ENCODE peak calls at places on chromosome 10, in six cellular contexts. Q, B, E, Y, G and D are unnamed samples.

GRCh38 chr10:103395754-103396066 is 565 bp downstream of the ATP5MK start:
- DNase-seq in G (peak; percentile 33), B (no peak), Y (peak; percentile 17), Q (no peak), E (no peak), D (peak; percentile 2)

GRCh38 chr10:9158675-9159074 is 1104.2 kb downstream of the GATA3 start:
- DNase-seq in G (no peak), E (no peak), B (no peak), Q (no peak), Y (no peak), D (no peak)

GRCh38 chr10:103784723-103785418 is 70.5 kb downstream of the SH3PXD2A start:
- DNase-seq in G (no peak), Y (no peak), B (no peak), Q (no peak), E (no peak), D (no peak)

GRCh38 chr10:109280837-109281236 is 642.5 kb downstream of the XPNPEP1 start:
- DNase-seq in Y (no peak), G (no peak), Q (no peak), B (no peak), E (no peak), D (no peak)

GRCh38 chr10:32153931-32154330 is 97.7 kb upstream of the KIF5B start:
- DNase-seq in Q (no peak), Y (no peak), G (peak; percentile 41), B (no peak), E (no peak), D (no peak)

GRCh38 chr10:34716958-34717357 is 98.1 kb downstream of the PARD3 start:
- DNase-seq in Q (no peak), E (no peak), G (no peak), Y (no peak), B (no peak), D (no peak)

GRCh38 chr10:129912161-129912917 is 51.7 kb downstream of the EBF3 start:
- DNase-seq in B (no peak), Q (no peak), E (no peak), Y (no peak), G (peak; percentile 28), D (no peak)

GRCh38 chr10:43255644-43256431 is 11.0 kb downstream of the RASGEF1A start:
- DNase-seq in G (peak; percentile 8), Q (peak; percentile 49), B (no peak), E (no peak), Y (peak; percentile 68), D (no peak)

GRCh38 chr10:14782691-14783363 is 8.1 kb upstream of the FAM107B start:
- DNase-seq in Y (no peak), B (no peak), E (no peak), G (peak; percentile 36), Q (no peak), D (no peak)

GRCh38 chr10:23461557-23461956 is 22.7 kb downstream of the OTUD1 start:
- DNase-seq in E (no peak), Y (no peak), B (no peak), Q (no peak), G (no peak), D (no peak)

GRCh38 chr10:71090330-71090729 is 122.0 kb upstream of the UNC5B start:
- DNase-seq in G (no peak), Q (no peak), E (no peak), B (no peak), Y (no peak), D (no peak)

GRCh38 chr10:34539533-34540315 is 275.4 kb downstream of the PARD3 start:
- DNase-seq in G (peak; percentile 58), B (no peak), E (no peak), Q (no peak), Y (no peak), D (no peak)

GRCh38 chr10:70785190-70785589 is at the start of gene TBATA:
- DNase-seq in E (no peak), Y (no peak), B (no peak), G (no peak), Q (no peak), D (no peak)

GRCh38 chr10:120422459-120422858 is 34.6 kb upstream of the PLPP4 start:
- DNase-seq in G (peak; percentile 61), Y (no peak), Q (no peak), B (peak; percentile 80), E (no peak), D (peak; percentile 86)

GRCh38 chr10:79063661-79064490 is 4.9 kb upstream of the ZMIZ1 start:
- DNase-seq in E (no peak), B (no peak), Q (peak; percentile 29), G (no peak), Y (no peak), D (no peak)

GRCh38 chr10:132104062-132104461 is 38.3 kb downstream of the JAKMIP3 start:
- DNase-seq in E (no peak), B (no peak), Q (no peak), G (no peak), Y (no peak), D (no peak)

GRCh38 chr10:71805776-71806705 is 32.7 kb upstream of the VSIR start:
- DNase-seq in Q (no peak), Y (no peak), B (peak; percentile 10), G (peak; percentile 30), E (no peak), D (no peak)

GRCh38 chr10:77036993-77037734 is 600.4 kb downstream of the KCNMA1 start:
- DNase-seq in Y (peak; percentile 7), E (no peak), B (no peak), Q (no peak), G (peak; percentile 20), D (no peak)
- TF ChIP-seq CTCF in Y (peak; percentile 74), E (no peak), B (peak; percentile 60), Q (no peak), G (peak; percentile 49), D (peak; percentile 70)

GRCh38 chr10:92593553-92594046 is 670 bp downstream of the KIF11 start:
- DNase-seq in G (no peak), Y (peak; percentile 20), Q (no peak), E (no peak), B (no peak), D (no peak)

GRCh38 chr10:92592761-92593552 is at the start of gene KIF11:
- DNase-seq in G (peak; percentile 97), E (peak; percentile 97), Q (peak; percentile 96), Y (peak; percentile 99), B (peak; percentile 80), D (peak; percentile 93)

GRCh38 chr10:92594194-92594593 is 1.3 kb downstream of the KIF11 start:
- DNase-seq in B (no peak), Q (no peak), Y (peak; percentile 45), G (no peak), E (no peak), D (no peak)

GRCh38 chr10:92595505-92595904 is 2.6 kb downstream of the KIF11 start:
- DNase-seq in G (no peak), Q (no peak), Y (no peak), B (no peak), E (no peak), D (no peak)

GRCh38 chr10:92598321-92598720 is 5.4 kb downstream of the KIF11 start:
- DNase-seq in E (no peak), Q (no peak), G (peak; percentile 36), Y (no peak), B (no peak), D (no peak)
- H3K4me3 ChIP-seq in E (no peak overlapping the region), Q (no peak overlapping the region), G (no peak overlapping the region), Y (no peak overlapping the region), B (no peak overlapping the region), D (no peak overlapping the region)

GRCh38 chr10:88792656-88793055 is 9.9 kb upstream of the LIPM start:
- DNase-seq in E (no peak), Y (no peak), B (no peak), G (peak; percentile 81), Q (peak; percentile 17), D (no peak)

GRCh38 chr10:88793747-88794299 is 8.7 kb upstream of the LIPM start:
- DNase-seq in G (peak; percentile 46), B (no peak), Q (no peak), E (no peak), Y (no peak), D (no peak)

GRCh38 chr10:88794731-88795130 is 7.8 kb upstream of the LIPM start:
- DNase-seq in B (no peak), G (peak; percentile 73), Q (no peak), Y (no peak), E (no peak), D (no peak)

GRCh38 chr10:88787463-88787862 is 15.1 kb upstream of the LIPM start:
- DNase-seq in E (no peak), G (no peak), Q (no peak), B (no peak), Y (no peak), D (no peak)

DNA sequence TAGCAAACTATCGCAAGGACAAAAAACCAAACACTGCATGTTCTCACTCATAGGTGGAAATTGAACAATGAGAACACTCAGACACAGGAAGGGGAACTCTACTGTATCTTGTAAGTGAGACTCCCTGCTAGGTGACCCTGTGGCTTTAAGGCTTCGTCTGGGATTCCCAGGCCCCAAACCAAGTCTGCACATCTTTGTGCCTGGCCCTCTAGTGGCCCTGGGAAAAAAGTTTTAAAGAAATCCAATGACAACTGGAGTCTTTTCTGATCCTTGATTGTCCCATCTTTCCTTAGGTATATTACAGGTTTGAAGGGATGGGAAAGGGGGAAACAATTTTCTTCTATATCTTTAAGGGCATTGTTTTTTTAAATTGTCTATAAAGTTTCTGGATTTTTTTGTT is 10.6 kb upstream of the LIPM start:
- DNase-seq in Y (peak; percentile 8), Q (no peak), G (no peak), B (no peak), E (no peak), D (no peak)
- TF ChIP-seq CTCF in Y (peak; percentile 73), Q (no peak), G (peak; percentile 63), B (peak; percentile 57), E (no peak), D (peak; percentile 71)

DNA sequence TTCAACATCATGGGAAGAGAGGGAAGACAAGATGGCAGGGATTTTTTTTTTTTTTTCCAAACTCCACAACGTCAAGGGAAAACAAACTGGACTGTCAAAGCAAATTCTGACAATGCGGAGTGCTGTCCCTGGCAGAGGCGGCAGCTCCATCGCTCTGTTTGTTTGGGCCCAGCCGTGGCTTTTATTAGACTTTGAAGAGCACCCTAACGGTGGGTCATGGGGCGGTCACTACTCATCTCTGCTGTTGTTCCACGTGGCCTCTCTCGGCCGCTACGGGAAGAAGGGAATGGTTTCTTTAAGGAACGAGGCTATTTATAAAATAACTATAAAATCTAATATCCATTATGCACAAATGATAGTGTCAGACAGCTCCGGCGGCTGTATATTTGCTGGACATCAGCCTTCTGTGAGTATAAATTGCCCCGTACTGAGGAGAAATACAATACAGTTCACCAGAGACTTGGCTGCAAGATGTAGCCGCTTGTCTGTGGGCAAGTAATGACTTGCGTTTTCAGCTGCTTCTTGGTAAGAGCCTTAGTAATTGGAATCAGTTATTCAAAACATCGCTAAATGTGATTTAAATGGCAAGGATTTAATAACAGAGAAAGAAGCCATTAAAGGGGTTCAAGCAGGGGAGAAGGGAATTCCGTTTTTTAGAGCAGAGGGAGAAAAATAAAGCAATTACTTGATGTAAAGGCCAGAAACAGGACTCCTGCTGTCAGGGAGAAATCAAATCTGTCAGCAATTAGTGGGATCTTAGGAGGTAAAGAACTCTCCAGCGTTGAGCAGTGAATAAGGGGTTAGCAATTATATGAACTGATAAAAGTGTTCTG is 61.7 kb upstream of the RAB11FIP2 start:
- DNase-seq in B (no peak), Q (no peak), G (no peak), E (peak; percentile 21), Y (no peak), D (no peak)
- H3K4me3 ChIP-seq in B (no peak overlapping the region), Q (no peak overlapping the region), G (no peak overlapping the region), E (peak overlapping the region; percentile 18), Y (no peak overlapping the region), D (no peak overlapping the region)